ENCODE peak calls at places on chromosomes 12 and 14, in ten cellular contexts. W is ovary, G is body of pancreas, N is mucosa of descending colon, X is IMR-90, P is uterus, E is OCI-LY7, C is A549, Q is foreskin keratinocyte, I is cardiac muscle cell. V is an unnamed sample.

GRCh38 chr14:94373708-94374107 is 14.7 kb downstream of the SERPINA1 start:
- DNase-seq in W (no peak), G (no peak), N (no peak), X (peak; percentile 97), P (no peak), E (no peak), C (peak; percentile 34), Q (peak; percentile 89), I (no peak), V (no peak)

GRCh38 chr14:71289536-71289935 is 382.3 kb downstream of the PCNX1 start:
- DNase-seq in W (no peak), G (no peak), N (peak; percentile 34), X (no peak), P (no peak), E (peak; percentile 70), C (no peak), Q (no peak), I (no peak), V (no peak)

GRCh38 chr12:71447691-71448660 is 8.4 kb downstream of the LGR5 start:
- DNase-seq in W (no peak), G (no peak), N (no peak), X (no peak), P (no peak), E (no peak), C (no peak), Q (no peak), I (no peak), V (no peak)

GRCh38 chr12:27332407-27333310 is at the start of gene BMAL2:
- DNase-seq in W (peak; percentile 47), G (peak; percentile 36), N (peak; percentile 62), X (peak; percentile 43), P (peak; percentile 16), E (peak; percentile 5), C (peak; percentile 64), Q (no peak), I (peak; percentile 71), V (peak; percentile 76)

GRCh38 chr12:45654002-45654401 is 75.5 kb upstream of the ARID2 start:
- DNase-seq in W (no peak), G (no peak), N (no peak), X (no peak), P (no peak), E (no peak), C (no peak), Q (no peak), I (no peak), V (no peak)

GRCh38 chr14:85280074-85280473 is 249.9 kb upstream of the FLRT2 start:
- DNase-seq in W (no peak), G (no peak), N (no peak), X (peak; percentile 3), P (no peak), E (no peak), C (no peak), Q (peak; percentile 15), I (no peak), V (no peak)

GRCh38 chr12:105799103-105799502 is 339.7 kb downstream of the NUAK1 start:
- DNase-seq in W (no peak), G (no peak), N (no peak), X (no peak), P (no peak), E (no peak), C (no peak), Q (no peak), I (no peak), V (no peak)

GRCh38 chr12:131990066-131990979 is 40.6 kb downstream of the EP400 start:
- DNase-seq in W (no peak), G (no peak), N (no peak), X (no peak), P (no peak), E (no peak), C (no peak), Q (no peak), I (no peak), V (no peak)

GRCh38 chr12:104412681-104413080 is 44.1 kb upstream of the CHST11 start:
- DNase-seq in W (no peak), G (no peak), N (no peak), X (no peak), P (no peak), E (no peak), C (no peak), Q (no peak), I (no peak), V (no peak)

GRCh38 chr14:32397871-32398640 is 69.0 kb downstream of the AKAP6 start:
- DNase-seq in W (no peak), G (no peak), N (no peak), X (peak; percentile 44), P (peak; percentile 17), E (no peak), C (no peak), Q (peak; percentile 93), I (no peak), V (no peak)

GRCh38 chr12:49698619-49699545 is 8.3 kb downstream of the FMNL3 start:
- DNase-seq in W (no peak), G (no peak), N (no peak), X (peak; percentile 71), P (peak; percentile 22), E (peak; percentile 88), C (no peak), Q (peak; percentile 46), I (peak; percentile 42), V (no peak)

GRCh38 chr12:89663577-89664357 is 44.9 kb downstream of the ATP2B1 start:
- DNase-seq in W (no peak), G (no peak), N (no peak), X (peak; percentile 20), P (no peak), E (peak; percentile 49), C (no peak), Q (peak; percentile 30), I (no peak), V (no peak)

DNA sequence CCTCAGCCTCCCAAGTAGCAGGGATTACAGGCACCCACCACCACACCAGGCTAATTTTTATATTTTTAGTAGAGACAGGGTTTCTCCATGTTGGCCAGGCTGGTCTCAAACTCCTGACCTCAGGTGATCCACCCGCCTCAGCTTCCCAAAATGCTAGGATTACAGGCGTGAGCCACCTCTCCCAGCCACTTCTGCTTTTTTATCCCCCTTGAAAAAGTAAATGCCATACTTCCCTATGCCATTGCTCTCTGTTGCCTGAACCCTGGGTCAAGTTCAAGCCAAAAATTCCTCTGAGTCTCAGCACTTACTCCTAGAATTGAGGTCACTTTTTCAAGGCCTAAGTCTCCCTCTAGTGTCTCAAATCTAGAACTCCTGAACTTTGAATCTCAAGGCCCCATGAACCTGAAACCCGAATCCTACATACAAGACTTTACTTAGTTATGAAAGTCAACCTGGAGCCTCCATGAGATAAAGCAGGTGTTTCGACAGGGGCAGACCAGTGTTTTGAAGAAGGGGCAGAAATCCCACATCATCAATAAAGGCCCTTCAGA is 1.4 kb upstream of the APOBEC1 start:
- DNase-seq in W (no peak), G (no peak), N (no peak), X (no peak), P (no peak), E (peak; percentile 42), C (peak; percentile 31), Q (peak; percentile 11), I (peak; percentile 49), V (no peak)
- TF ChIP-seq CTCF in W (no peak), G (no peak), N (no peak), X (no peak), P (no peak), E (peak; percentile 73), C (no peak), Q (peak; percentile 45), I (peak; percentile 18), V (peak; percentile 44)

GRCh38 chr14:77140937-77141591 is 527 bp downstream of the ZDHHC22 start:
- DNase-seq in W (no peak), G (no peak), N (no peak), X (peak; percentile 18), P (no peak), E (no peak), C (peak; percentile 78), Q (no peak), I (peak; percentile 85), V (peak; percentile 89)
- TF ChIP-seq CTCF in W (peak; percentile 26), G (no peak), N (no peak), X (peak; percentile 9), P (no peak), E (no peak), C (peak; percentile 41), Q (peak; percentile 41), I (peak; percentile 38), V (peak; percentile 94)

GRCh38 chr12:8779862-8780261 is 42.6 kb upstream of the A2ML1 start:
- DNase-seq in W (no peak), G (no peak), N (no peak), X (no peak), P (no peak), E (no peak), C (no peak), Q (no peak), I (no peak), V (no peak)

GRCh38 chr12:8784464-8784863 is 38.0 kb upstream of the A2ML1 start:
- DNase-seq in W (no peak), G (no peak), N (no peak), X (no peak), P (no peak), E (no peak), C (no peak), Q (no peak), I (peak; percentile 1), V (no peak)

GRCh38 chr12:8779281-8779680 is 43.1 kb upstream of the A2ML1 start:
- DNase-seq in W (no peak), G (no peak), N (no peak), X (no peak), P (no peak), E (no peak), C (no peak), Q (no peak), I (no peak), V (no peak)

GRCh38 chr12:8781326-8781725 is 41.1 kb upstream of the A2ML1 start:
- DNase-seq in W (no peak), G (no peak), N (no peak), X (no peak), P (no peak), E (no peak), C (no peak), Q (no peak), I (no peak), V (no peak)

GRCh38 chr12:8780389-8780788 is 42.0 kb upstream of the A2ML1 start:
- DNase-seq in W (no peak), G (no peak), N (no peak), X (peak; percentile 44), P (no peak), E (peak; percentile 33), C (peak; percentile 21), Q (peak; percentile 40), I (peak; percentile 45), V (no peak)
- TF ChIP-seq CTCF in W (peak; percentile 20), G (no peak), N (no peak), X (peak; percentile 35), P (no peak), E (peak; percentile 67), C (peak; percentile 30), Q (peak; percentile 76), I (peak; percentile 37), V (peak; percentile 23)

GRCh38 chr12:56484566-56484965 is 3.4 kb downstream of the GLS2 start:
- DNase-seq in W (no peak), G (no peak), N (no peak), X (no peak), P (no peak), E (no peak), C (no peak), Q (no peak), I (no peak), V (no peak)

GRCh38 chr12:56488041-56488955 is at the start of gene GLS2:
- DNase-seq in W (peak; percentile 72), G (peak; percentile 85), N (peak; percentile 79), X (peak; percentile 73), P (peak; percentile 76), E (no peak), C (peak; percentile 69), Q (peak; percentile 81), I (peak; percentile 80), V (peak; percentile 64)

GRCh38 chr12:56487448-56488040 is 417 bp downstream of the GLS2 start:
- DNase-seq in W (peak; percentile 61), G (peak; percentile 76), N (peak; percentile 50), X (no peak), P (peak; percentile 36), E (no peak), C (no peak), Q (peak; percentile 11), I (peak; percentile 65), V (peak; percentile 48)

GRCh38 chr12:56486694-56487093 is 1.3 kb downstream of the GLS2 start:
- DNase-seq in W (no peak), G (no peak), N (no peak), X (no peak), P (no peak), E (no peak), C (no peak), Q (no peak), I (no peak), V (no peak)
- TF ChIP-seq CTCF in W (no peak), G (no peak), N (no peak), X (no peak), P (no peak), E (no peak), C (no peak), Q (no peak), I (no peak), V (no peak)

V was measured in glutamatergic neuron.